ENCODE peak calls at places on chromosomes 7 and 10, in eight cellular contexts. J, X, T, C, M, W, F and B are unnamed samples.
A peak's percentile ranks its signal among the peaks of the same experiment; 100 is the strongest.

GRCh38 chr10:6579193-6579903 is 728 bp downstream of the PRKCQ start:
- DNase-seq in J (no peak), X (no peak), T (no peak), C (no peak), M (no peak), W (no peak), F (peak; percentile 45), B (no peak)

GRCh38 chr10:132574783-132575319 is 37.3 kb downstream of the INPP5A start:
- DNase-seq in J (peak; percentile 21), X (no peak), T (no peak), C (no peak), M (peak; percentile 73), W (peak; percentile 47), F (no peak), B (no peak)

GRCh38 chr10:48365668-48366067 is 59.2 kb downstream of the MAPK8 start:
- DNase-seq in J (no peak), X (no peak), T (no peak), C (no peak), M (no peak), W (no peak), F (no peak), B (no peak)

GRCh38 chr7:80834105-80834410 is 84.8 kb downstream of the SEMA3C start:
- DNase-seq in J (no peak), X (no peak), T (no peak), C (no peak), M (no peak), W (no peak), F (no peak), B (no peak)

GRCh38 chr10:75000748-75001321 is 110.6 kb upstream of the SAMD8 start:
- DNase-seq in J (no peak), X (no peak), T (no peak), C (no peak), M (no peak), W (no peak), F (no peak), B (no peak)

GRCh38 chr10:27072436-27073114 is 27.7 kb downstream of the ANKRD26 start:
- DNase-seq in J (no peak), X (no peak), T (no peak), C (no peak), M (peak; percentile 9), W (no peak), F (no peak), B (peak; percentile 59)

GRCh38 chr10:114682532-114682931 is 24.5 kb upstream of the ABLIM1 start:
- DNase-seq in J (no peak), X (no peak), T (no peak), C (no peak), M (peak; percentile 22), W (no peak), F (no peak), B (no peak)

GRCh38 chr7:1290262-1291039 is 57.8 kb downstream of the UNCX start:
- DNase-seq in J (no peak), X (no peak), T (no peak), C (peak; percentile 71), M (no peak), W (peak; percentile 51), F (peak; percentile 32), B (no peak)

GRCh38 chr10:3442451-3442990 is 269.9 kb upstream of the PITRM1 start:
- DNase-seq in J (no peak), X (no peak), T (no peak), C (no peak), M (peak; percentile 77), W (no peak), F (no peak), B (no peak)

DNA sequence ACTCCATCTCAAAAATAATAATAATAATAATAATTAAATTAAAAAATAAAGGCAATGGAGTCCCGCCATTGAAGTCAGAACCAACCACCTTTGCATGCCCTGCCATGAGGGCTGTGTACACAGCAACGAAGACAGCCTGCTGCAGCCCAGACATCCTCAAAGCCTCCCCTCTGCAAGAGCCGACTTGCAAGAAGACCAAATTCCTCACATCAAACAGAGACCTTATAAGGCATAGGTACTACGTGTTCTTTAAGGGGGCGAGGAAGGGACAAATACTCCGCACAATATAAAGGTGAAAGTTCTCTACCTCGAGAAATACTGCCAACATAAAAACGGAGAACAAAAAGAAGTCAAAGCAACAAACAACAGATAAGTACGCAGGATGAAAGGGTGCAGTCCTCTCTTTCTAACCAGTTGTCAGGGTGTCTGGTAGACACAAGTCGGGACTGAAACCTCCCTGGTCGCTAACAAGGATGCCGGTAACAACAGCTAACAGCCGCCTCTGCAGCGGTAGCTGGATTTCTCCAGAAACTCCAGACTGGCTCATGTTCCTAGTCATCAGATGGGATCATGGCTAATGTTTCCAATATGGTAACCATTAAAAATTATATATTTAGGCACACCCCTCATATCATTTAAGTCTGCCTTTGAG is 23.6 kb downstream of the FGFR2 start:
- DNase-seq in J (no peak), X (no peak), T (no peak), C (no peak), M (no peak), W (no peak), F (no peak), B (no peak)
- TF ChIP-seq CTCF in J (no peak), X (no peak), T (no peak), C (no peak), M (no peak), W (no peak), F (no peak), B (no peak)

GRCh38 chr10:79201706-79202105 is 132.9 kb downstream of the ZMIZ1 start:
- DNase-seq in J (no peak), X (no peak), T (no peak), C (no peak), M (no peak), W (no peak), F (no peak), B (no peak)

GRCh38 chr10:79200346-79200745 is 131.6 kb downstream of the ZMIZ1 start:
- DNase-seq in J (no peak), X (no peak), T (no peak), C (no peak), M (no peak), W (no peak), F (no peak), B (no peak)

GRCh38 chr10:79203833-79204232 is 135.1 kb downstream of the ZMIZ1 start:
- DNase-seq in J (peak; percentile 62), X (no peak), T (no peak), C (no peak), M (no peak), W (peak; percentile 78), F (no peak), B (no peak)

GRCh38 chr10:79203014-79203675 is 134.4 kb downstream of the ZMIZ1 start:
- DNase-seq in J (no peak), X (no peak), T (no peak), C (no peak), M (no peak), W (no peak), F (no peak), B (no peak)

DNA sequence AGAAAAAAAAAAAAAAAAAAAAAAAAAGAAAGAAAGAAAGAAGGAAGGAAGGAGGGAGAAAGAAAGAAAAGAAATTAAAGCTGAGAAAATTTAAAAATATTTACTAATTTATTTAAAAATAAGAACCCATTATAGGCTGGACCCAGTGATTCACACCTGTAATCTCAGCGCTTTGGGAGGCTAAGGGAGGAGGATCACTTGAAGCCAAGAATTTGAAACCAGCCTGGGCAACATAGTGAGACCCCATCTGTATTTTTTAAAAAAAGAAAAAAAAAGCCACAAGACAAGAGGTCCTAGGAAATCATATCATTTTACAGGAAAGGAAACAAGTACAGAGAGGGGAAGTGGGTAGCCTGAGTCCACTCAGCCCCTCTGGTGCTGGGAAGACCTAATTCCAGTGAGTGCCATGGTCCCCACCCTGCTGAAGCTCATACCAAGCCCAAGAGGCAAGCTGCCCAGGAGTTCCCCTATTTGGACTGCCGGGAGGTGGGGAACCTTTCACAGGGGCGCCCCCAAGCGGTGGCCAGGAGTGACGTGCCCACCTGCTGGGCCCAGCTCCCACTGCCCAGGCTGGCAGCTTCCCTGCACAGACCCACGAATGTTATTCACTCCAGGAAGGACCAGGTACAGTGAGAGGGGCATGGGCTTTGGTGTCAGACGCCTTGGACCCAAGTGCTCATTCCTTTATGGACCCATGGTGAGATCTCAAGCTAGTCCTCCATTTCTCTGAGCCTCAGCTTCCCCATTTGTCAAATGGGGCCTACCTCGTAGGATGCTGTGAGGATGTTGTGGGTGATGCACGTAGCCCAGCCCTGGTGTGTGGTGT is 133.6 kb downstream of the ZMIZ1 start:
- DNase-seq in J (peak; percentile 73), X (no peak), T (no peak), C (peak; percentile 84), M (peak; percentile 53), W (peak; percentile 60), F (peak; percentile 53), B (no peak)
- TF ChIP-seq CTCF in J (peak; percentile 59), X (peak; percentile 44), T (no peak), C (no peak), M (peak; percentile 76), W (peak; percentile 67), F (peak; percentile 24), B (peak; percentile 61)

GRCh38 chr7:72163266-72163665 is 248.9 kb downstream of the CALN1 start:
- DNase-seq in J (no peak), X (no peak), T (no peak), C (no peak), M (no peak), W (no peak), F (no peak), B (no peak)

DNA sequence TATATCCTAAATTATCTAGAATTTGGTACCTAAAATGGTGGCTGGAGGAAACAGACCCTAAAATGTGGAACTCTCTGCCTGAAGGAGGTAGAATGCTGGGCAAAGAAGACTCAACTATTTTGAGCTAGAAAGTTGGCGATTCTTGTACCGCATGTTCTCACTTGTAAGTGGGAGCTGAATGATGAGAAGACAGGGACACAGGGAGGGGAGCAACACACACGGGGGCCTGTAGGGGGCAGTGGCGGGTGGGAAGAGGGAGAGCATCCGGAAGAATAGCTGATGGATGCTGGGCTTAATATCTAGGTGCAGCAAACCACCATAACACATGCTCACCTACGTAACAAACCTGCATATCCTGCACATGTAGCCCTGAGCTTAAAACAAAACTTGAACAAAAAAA is 250.6 kb downstream of the CALN1 start:
- DNase-seq in J (peak; percentile 26), X (no peak), T (no peak), C (no peak), M (no peak), W (no peak), F (no peak), B (no peak)
- TF ChIP-seq CTCF in J (no peak), X (no peak), T (no peak), C (no peak), M (no peak), W (no peak), F (no peak), B (no peak)

GRCh38 chr10:1939016-1939415 is 201.7 kb upstream of the ADARB2 start:
- DNase-seq in J (no peak), X (no peak), T (no peak), C (no peak), M (no peak), W (no peak), F (no peak), B (no peak)

GRCh38 chr10:1933215-1933614 is 195.9 kb upstream of the ADARB2 start:
- DNase-seq in J (no peak), X (no peak), T (no peak), C (no peak), M (no peak), W (no peak), F (no peak), B (no peak)

GRCh38 chr10:1935912-1936311 is 198.6 kb upstream of the ADARB2 start:
- DNase-seq in J (no peak), X (no peak), T (no peak), C (no peak), M (no peak), W (no peak), F (no peak), B (no peak)

GRCh38 chr10:1942478-1942877 is 205.2 kb upstream of the ADARB2 start:
- DNase-seq in J (no peak), X (no peak), T (no peak), C (no peak), M (no peak), W (no peak), F (no peak), B (no peak)

GRCh38 chr10:1938317-1938716 is 201.0 kb upstream of the ADARB2 start:
- DNase-seq in J (no peak), X (no peak), T (no peak), C (no peak), M (no peak), W (no peak), F (no peak), B (no peak)
- TF ChIP-seq CTCF in J (no peak), X (no peak), T (no peak), C (no peak), M (no peak), W (no peak), F (no peak), B (no peak)